ENCODE peak calls at places on chromosome 14, in six cellular contexts. X is GM12864, S is lower leg skin, D is spleen, L is endodermal cell, A is HL-60. H is an unnamed sample.

GRCh38 chr14:94906577-94906976 is 136.7 kb upstream of the GSC start:
- DNase-seq in A (no peak), D (no peak), S (no peak), L (no peak), X (no peak), H (no peak)

GRCh38 chr14:20332946-20333782 is at the start of gene CCNB1IP1:
- DNase-seq in X (peak; percentile 87), L (peak; percentile 81), D (no peak), S (peak; percentile 68), A (peak; percentile 92), H (no peak)

GRCh38 chr14:76761849-76762616 is 765 bp downstream of the VASH1 start:
- DNase-seq in L (no peak), A (no peak), X (no peak), D (no peak), S (no peak), H (peak; percentile 48)

GRCh38 chr14:103334644-103335603 is 887 bp downstream of the EIF5 start:
- DNase-seq in D (peak; percentile 95), X (no peak), S (peak; percentile 68), A (peak; percentile 49), L (peak; percentile 61), H (no peak)

GRCh38 chr14:52031781-52032180 is 37.1 kb downstream of the NID2 start:
- DNase-seq in D (no peak), A (no peak), X (no peak), S (no peak), L (no peak), H (no peak)

GRCh38 chr14:21317433-21317832 is 37.5 kb downstream of the RPGRIP1 start:
- DNase-seq in D (no peak), L (peak; percentile 48), A (no peak), S (no peak), X (no peak), H (no peak)

GRCh38 chr14:75927564-75928087 is 54.2 kb downstream of the TGFB3 start:
- DNase-seq in S (no peak), L (no peak), D (no peak), X (no peak), A (no peak), H (no peak)

GRCh38 chr14:61196034-61196433 is 85.1 kb downstream of the TMEM30B start:
- DNase-seq in D (no peak), S (no peak), X (no peak), L (no peak), A (no peak), H (no peak)

DNA sequence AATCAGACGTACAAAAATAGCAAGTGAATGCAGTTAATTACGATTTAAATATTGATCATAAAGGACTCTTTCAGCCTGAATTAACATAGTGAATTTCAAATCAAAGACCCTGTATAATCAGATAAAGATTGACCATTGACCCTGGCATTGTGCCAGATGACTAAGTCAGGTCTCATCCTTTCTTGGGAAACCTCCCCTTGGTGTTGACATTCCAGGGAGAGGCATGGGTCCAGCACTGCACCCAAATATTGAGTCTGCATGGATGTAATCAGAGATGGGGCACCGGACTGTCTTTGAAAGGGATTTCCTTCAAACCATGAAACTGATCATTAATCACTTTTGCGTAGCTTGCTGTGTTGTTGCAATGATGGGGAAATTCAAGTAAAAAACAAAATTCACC is 1138.2 kb downstream of the BCL11B start:
- DNase-seq in L (no peak), S (no peak), A (no peak), X (no peak), D (no peak), H (no peak)
- TF ChIP-seq CTCF in L (no peak), S (no peak), A (no peak), X (no peak), D (no peak), H (no peak)

DNA sequence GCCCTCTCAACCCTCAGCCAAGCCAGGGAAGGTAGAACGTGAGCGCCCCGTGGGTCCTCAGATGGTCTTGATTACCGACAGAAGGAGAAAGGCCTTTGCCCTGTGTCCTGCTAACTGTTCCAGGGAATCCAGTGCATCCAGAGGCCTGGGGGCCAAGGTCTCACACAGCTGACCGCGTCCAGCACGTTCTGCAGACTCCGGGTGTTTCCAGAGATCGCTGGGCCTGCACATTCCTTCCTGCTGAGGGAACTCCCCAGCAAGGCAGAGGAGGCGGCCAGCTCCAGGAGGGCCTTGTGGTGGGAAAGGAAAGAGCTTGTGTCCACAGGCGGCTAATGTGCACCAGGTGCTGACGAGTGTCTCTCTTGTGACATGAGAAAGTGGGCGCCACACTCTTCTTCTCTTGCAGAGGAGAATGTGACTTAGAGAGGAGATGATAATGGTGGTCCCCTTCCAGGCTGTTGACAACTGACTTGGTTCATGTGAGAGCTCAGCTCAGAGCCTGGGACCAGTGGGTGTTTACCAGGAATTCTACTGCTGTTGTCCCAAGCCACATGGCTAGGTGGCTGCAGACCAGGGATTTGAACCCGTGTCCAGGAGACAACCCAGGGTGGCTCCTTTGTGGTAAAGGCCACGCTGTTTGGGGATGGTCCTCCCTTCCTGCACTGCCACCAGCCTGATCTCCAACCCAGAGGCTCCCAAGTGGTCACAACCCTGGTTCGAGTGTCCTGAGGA is 46.8 kb upstream of the DLK1 start:
- DNase-seq in D (peak; percentile 84), S (no peak), X (no peak), A (no peak), L (no peak), H (no peak)
- TF ChIP-seq CTCF in D (no peak), S (no peak), X (no peak), A (no peak), L (peak; percentile 22), H (peak; percentile 72)

GRCh38 chr14:23131482-23131881 is 12.4 kb upstream of the CEBPE start:
- DNase-seq in S (no peak), D (peak; percentile 36), X (no peak), L (no peak), A (no peak), H (no peak)

GRCh38 chr14:23130875-23131274 is 11.8 kb upstream of the CEBPE start:
- DNase-seq in X (no peak), L (no peak), A (no peak), S (no peak), D (peak; percentile 53), H (no peak)

GRCh38 chr14:23128969-23129758 is 10.1 kb upstream of the CEBPE start:
- DNase-seq in D (peak; percentile 1), L (no peak), X (no peak), A (no peak), S (no peak), H (no peak)

GRCh38 chr14:23127861-23128260 is 8.8 kb upstream of the CEBPE start:
- DNase-seq in D (no peak), L (no peak), A (no peak), S (no peak), X (no peak), H (no peak)

DNA sequence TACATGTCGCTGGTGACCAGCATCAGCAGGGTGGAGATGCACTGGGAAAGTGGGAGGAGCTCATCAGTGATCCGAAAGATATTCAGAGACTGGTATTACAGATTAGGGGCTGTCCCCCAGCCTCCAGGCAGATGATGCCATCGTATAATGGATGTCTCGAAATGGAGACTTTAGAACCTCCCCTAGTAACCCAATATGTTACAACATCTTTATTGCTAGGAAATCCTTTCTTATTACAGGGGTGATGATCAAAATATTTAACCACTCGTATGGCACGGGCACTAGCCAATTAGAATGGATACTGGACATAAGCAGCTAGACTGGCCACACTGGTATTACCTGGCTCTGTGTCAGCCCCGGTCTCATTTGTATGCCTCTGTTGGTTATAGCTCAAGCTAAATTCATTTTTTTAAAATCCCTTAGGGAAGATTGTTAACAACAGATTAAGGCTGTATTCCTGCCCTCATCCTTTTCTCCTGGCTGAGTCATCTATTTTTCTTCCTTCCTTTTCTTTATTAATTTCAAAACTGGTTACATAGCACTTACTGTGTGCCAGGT is 10.8 kb upstream of the CEBPE start:
- DNase-seq in S (no peak), X (no peak), L (no peak), A (no peak), D (peak; percentile 15), H (no peak)
- TF ChIP-seq CTCF in S (no peak), X (no peak), L (no peak), A (no peak), D (no peak), H (no peak)

DNA sequence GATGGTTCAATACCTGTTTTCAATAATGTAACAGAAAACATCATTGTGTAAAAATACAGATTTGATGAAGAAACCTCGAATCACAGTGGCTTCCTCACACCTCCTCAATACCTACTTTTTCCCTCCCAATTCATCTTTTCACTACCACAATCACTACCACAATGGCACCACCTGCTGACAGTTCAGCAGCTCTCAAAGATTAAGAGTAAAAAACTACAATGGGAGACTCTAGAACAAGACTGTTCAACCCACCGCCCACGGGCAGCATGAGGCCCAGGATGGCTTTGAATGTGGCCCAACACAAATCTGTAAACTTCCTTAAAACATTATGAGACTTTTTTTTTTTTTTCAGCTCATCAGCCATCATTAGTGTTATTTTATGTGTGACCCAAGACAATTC is 15.2 kb downstream of the MED6 start:
- DNase-seq in S (no peak), L (no peak), D (no peak), A (no peak), X (no peak), H (no peak)
- TF ChIP-seq CTCF in S (no peak), L (peak; percentile 49), D (no peak), A (no peak), X (no peak), H (peak; percentile 29)

DNA sequence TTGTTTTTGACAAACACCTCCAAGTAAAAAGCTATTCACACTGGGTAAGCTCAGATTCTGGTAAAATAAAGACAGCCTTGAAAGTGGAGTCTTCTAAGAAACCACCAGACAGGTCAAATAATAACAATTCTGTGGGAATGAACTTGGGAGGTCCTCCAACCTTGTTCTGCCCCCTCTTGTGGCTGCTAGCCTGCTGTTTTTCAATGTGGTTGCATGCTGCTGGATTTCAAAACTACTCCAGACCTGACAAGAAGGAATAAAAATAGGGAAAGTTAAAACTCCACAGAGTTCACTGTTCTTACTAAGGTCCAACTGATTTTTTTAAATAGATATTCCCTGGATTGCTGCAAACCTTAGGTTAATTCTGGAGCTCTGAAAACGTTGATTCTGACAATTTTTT is 32.2 kb upstream of the RIN3 start:
- DNase-seq in A (no peak), L (peak; percentile 49), S (no peak), X (no peak), D (no peak), H (no peak)
- TF ChIP-seq CTCF in A (no peak), L (peak; percentile 61), S (no peak), X (no peak), D (no peak), H (peak; percentile 67)

DNA sequence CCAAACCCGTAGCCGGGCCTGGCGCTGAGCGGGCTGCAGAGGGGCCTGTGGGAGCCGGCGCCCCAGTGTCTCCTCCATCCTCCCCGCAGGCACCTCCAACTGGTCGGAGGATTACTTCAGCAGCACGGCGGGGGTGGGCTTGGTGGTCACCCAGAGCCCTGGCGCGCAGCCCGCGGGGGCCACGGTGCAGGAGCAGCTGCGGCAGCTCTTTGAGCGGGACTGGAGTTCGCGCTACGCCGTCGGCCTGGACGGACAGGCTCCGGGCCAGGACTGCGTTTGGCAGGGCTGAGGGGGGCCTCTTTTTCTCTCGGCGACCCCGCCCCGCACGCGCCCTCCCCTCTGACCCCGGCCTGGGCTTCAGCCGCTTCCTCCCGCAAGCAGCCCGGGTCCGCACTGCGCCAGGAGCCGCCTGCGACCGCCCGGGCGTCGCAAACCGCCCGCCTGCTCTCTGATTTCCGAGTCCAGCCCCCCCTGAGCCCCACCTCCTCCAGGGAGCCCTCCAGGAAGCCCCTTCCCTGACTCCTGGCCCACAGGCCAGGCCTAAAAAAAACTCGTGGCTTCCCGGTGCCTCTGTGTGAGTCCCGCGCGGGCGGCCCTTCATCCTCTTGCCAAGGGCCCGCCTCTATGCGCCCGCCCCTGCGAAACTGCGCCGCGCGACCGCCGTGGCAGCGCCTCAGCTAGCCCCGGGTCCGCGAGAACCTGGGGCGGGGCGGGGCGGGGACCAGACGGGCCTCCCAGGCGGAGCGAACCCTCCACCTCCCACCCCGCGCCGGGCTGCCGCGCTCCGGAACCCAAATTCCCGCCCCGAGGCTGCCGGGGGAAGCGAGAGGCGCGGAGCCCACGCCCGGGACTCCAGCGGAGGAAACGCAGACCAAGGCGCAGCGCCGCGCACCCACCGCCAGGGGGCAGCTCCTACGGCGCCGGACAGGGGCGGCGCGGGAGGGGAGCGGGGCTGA is 8.3 kb downstream of the PLD4 start:
- DNase-seq in X (no peak), A (peak; percentile 79), L (peak; percentile 93), S (peak; percentile 61), D (peak; percentile 96), H (peak; percentile 94)
- TF ChIP-seq CTCF in X (peak; percentile 76), A (peak; percentile 37), L (peak; percentile 80), S (no peak), D (peak; percentile 60), H (peak; percentile 80)

H was measured in chondrocyte.